ENCODE peak calls at places on chromosomes 7 and 10, in seven cellular contexts. Z is GM12891; W is A549; I is CD8-positive, alpha-beta memory T cell; K is GM10248; A is HuH-7; C is stimulated activated CD4-positive, alpha-beta T cell treated with anti-CD3 and anti-CD28 coated beads, Interleukin-2, amount 100 ng/mL, for 48 hours. U is an unnamed sample.

GRCh38 chr10:15370741-15371701 is at the start of gene FAM171A1:
- DNase-seq in Z (peak), A (peak), W (peak), C (peak), K (peak), I (peak), U (peak)

GRCh38 chr10:96448021-96448457 is 65.7 kb downstream of the TLL2 start:
- DNase-seq in C (no peak), K (peak), W (no peak), Z (peak), A (no peak), I (no peak), U (peak)

GRCh38 chr7:99112097-99112496 is 31.8 kb downstream of the SMURF1 start:
- DNase-seq in W (no peak), K (peak), Z (peak), A (no peak), I (no peak), C (no peak), U (peak)

GRCh38 chr10:56596257-56596656 is 235.2 kb upstream of the ZWINT start:
- DNase-seq in K (no peak), I (no peak), Z (no peak), A (no peak), C (no peak), W (no peak), U (no peak)

GRCh38 chr10:77940627-77941026 is 14.1 kb upstream of the DLG5 start:
- DNase-seq in C (no peak), I (no peak), Z (no peak), A (no peak), W (no peak), K (no peak), U (no peak)

GRCh38 chr7:83347836-83348482 is 185.3 kb upstream of the PCLO start:
- DNase-seq in Z (no peak), A (peak), I (no peak), C (no peak), W (peak), K (no peak), U (peak)

GRCh38 chr10:103441206-103441605 is 11.0 kb downstream of the CALHM2 start:
- DNase-seq in W (no peak), K (no peak), C (no peak), A (no peak), I (no peak), Z (no peak), U (no peak)

GRCh38 chr7:45089314-45089891 is 634 bp upstream of the NACAD start:
- DNase-seq in C (peak), Z (peak), W (peak), I (peak), K (peak), A (no peak), U (peak)

GRCh38 chr10:126161691-126162090 is 226.6 kb downstream of the ADAM12 start:
- DNase-seq in C (no peak), A (no peak), Z (no peak), W (no peak), K (no peak), I (no peak), U (no peak)

GRCh38 chr10:104642311-104643022 is 1.4 kb downstream of the SORCS3 start:
- DNase-seq in A (peak), C (peak), I (no peak), W (peak), K (no peak), Z (no peak), U (peak)

GRCh38 chr7:1049006-1049741 is 4.8 kb downstream of the GPR146 start:
- DNase-seq in I (no peak), Z (no peak), A (no peak), C (no peak), W (no peak), K (no peak), U (no peak)

GRCh38 chr7:99102809-99103690 is 40.9 kb downstream of the SMURF1 start:
- DNase-seq in C (peak), A (no peak), I (no peak), W (peak), K (no peak), Z (no peak), U (no peak)

GRCh38 chr10:11918384-11918783 is 95.2 kb downstream of the PROSER2 start:
- DNase-seq in I (no peak), Z (no peak), K (no peak), C (no peak), A (no peak), W (no peak), U (no peak)

GRCh38 chr7:93145324-93145723 is 2.9 kb downstream of the SAMD9L start:
- DNase-seq in I (no peak), Z (no peak), W (no peak), A (no peak), C (no peak), K (no peak), U (no peak)

GRCh38 chr7:110296321-110296720 is 794.6 kb upstream of the LRRN3 start:
- DNase-seq in Z (no peak), W (no peak), A (no peak), K (no peak), I (no peak), C (no peak), U (no peak)

GRCh38 chr7:27695096-27695495 is 32.4 kb upstream of the HIBADH start:
- DNase-seq in K (no peak), A (no peak), C (no peak), Z (no peak), W (no peak), I (no peak), U (no peak)

GRCh38 chr10:31134303-31134928 is 102.8 kb upstream of the ZNF438 start:
- DNase-seq in C (no peak), I (no peak), A (no peak), W (no peak), Z (peak), K (peak), U (peak)

GRCh38 chr7:101121996-101122932 is 4.6 kb upstream of the SERPINE1 start:
- DNase-seq in C (no peak), K (peak), I (no peak), A (peak), Z (no peak), W (peak), U (peak)

GRCh38 chr10:51773681-51774080 is 74.3 kb upstream of the CSTF2T start:
- DNase-seq in I (no peak), A (no peak), Z (no peak), K (no peak), W (no peak), C (no peak), U (no peak)

U was measured in ELF-1.